ENCODE peak calls at places on chromosomes 12 and 14, in six cellular contexts. One of them, this sample, is unnamed.

GRCh38 chr12:88251798-88252197 is 109.7 kb downstream of the TMTC3 start:
- DNase-seq in endothelial cell: no peak
- DNase-seq in effector CD4-positive, alpha-beta T cell: no peak
- DNase-seq in AG08396: no peak
- DNase-seq in midbrain: no peak
- DNase-seq in neural progenitor cell: no peak
- DNase-seq in this sample: no peak

GRCh38 chr12:11949738-11950403 is 120.9 kb upstream of the BCL2L14 start:
- DNase-seq in endothelial cell: no peak
- DNase-seq in effector CD4-positive, alpha-beta T cell: no peak
- DNase-seq in AG08396: no peak
- DNase-seq in midbrain: peak
- DNase-seq in neural progenitor cell: no peak
- DNase-seq in this sample: no peak

GRCh38 chr12:65810036-65810435 is 14.2 kb upstream of the HMGA2 start:
- DNase-seq in endothelial cell: no peak
- DNase-seq in effector CD4-positive, alpha-beta T cell: no peak
- DNase-seq in AG08396: peak
- DNase-seq in midbrain: no peak
- DNase-seq in neural progenitor cell: no peak
- DNase-seq in this sample: no peak

GRCh38 chr12:71581206-71581605 is 82.4 kb downstream of the ZFC3H1 start:
- DNase-seq in endothelial cell: no peak
- DNase-seq in effector CD4-positive, alpha-beta T cell: no peak
- DNase-seq in AG08396: no peak
- DNase-seq in midbrain: no peak
- DNase-seq in neural progenitor cell: no peak
- DNase-seq in this sample: no peak

GRCh38 chr12:98371419-98371818 is 144.0 kb upstream of the TMPO start:
- DNase-seq in endothelial cell: no peak
- DNase-seq in effector CD4-positive, alpha-beta T cell: no peak
- DNase-seq in AG08396: no peak
- DNase-seq in midbrain: no peak
- DNase-seq in neural progenitor cell: no peak
- DNase-seq in this sample: no peak

GRCh38 chr12:118853634-118854033 is 127.7 kb upstream of the SRRM4 start:
- DNase-seq in endothelial cell: peak
- DNase-seq in effector CD4-positive, alpha-beta T cell: no peak
- DNase-seq in AG08396: no peak
- DNase-seq in midbrain: peak
- DNase-seq in neural progenitor cell: peak
- DNase-seq in this sample: no peak

GRCh38 chr14:104473649-104474574 is 105.7 kb upstream of the C14orf180 start:
- DNase-seq in endothelial cell: no peak
- DNase-seq in effector CD4-positive, alpha-beta T cell: no peak
- DNase-seq in AG08396: no peak
- DNase-seq in midbrain: no peak
- DNase-seq in neural progenitor cell: no peak
- DNase-seq in this sample: no peak

GRCh38 chr12:16612647-16613046 is 6.7 kb upstream of the LMO3 start:
- DNase-seq in endothelial cell: no peak
- DNase-seq in effector CD4-positive, alpha-beta T cell: no peak
- DNase-seq in AG08396: no peak
- DNase-seq in midbrain: no peak
- DNase-seq in neural progenitor cell: no peak
- DNase-seq in this sample: no peak

GRCh38 chr14:61368061-61368710 is 46.8 kb downstream of the PRKCH start:
- DNase-seq in endothelial cell: no peak
- DNase-seq in effector CD4-positive, alpha-beta T cell: no peak
- DNase-seq in AG08396: no peak
- DNase-seq in midbrain: no peak
- DNase-seq in neural progenitor cell: peak
- DNase-seq in this sample: no peak

GRCh38 chr12:91985002-91985767 is 160.5 kb downstream of the BTG1 start:
- DNase-seq in endothelial cell: no peak
- DNase-seq in effector CD4-positive, alpha-beta T cell: no peak
- DNase-seq in AG08396: peak
- DNase-seq in midbrain: peak
- DNase-seq in neural progenitor cell: no peak
- DNase-seq in this sample: no peak

GRCh38 chr14:28057286-28058011 is 709.1 kb upstream of the FOXG1 start:
- DNase-seq in endothelial cell: no peak
- DNase-seq in effector CD4-positive, alpha-beta T cell: no peak
- DNase-seq in AG08396: no peak
- DNase-seq in midbrain: peak
- DNase-seq in neural progenitor cell: no peak
- DNase-seq in this sample: no peak

GRCh38 chr14:99277534-99277933 is 5.5 kb upstream of the BCL11B start:
- DNase-seq in endothelial cell: no peak
- DNase-seq in effector CD4-positive, alpha-beta T cell: no peak
- DNase-seq in AG08396: no peak
- DNase-seq in midbrain: no peak
- DNase-seq in neural progenitor cell: no peak
- DNase-seq in this sample: no peak

GRCh38 chr12:94193623-94194022 is 45.2 kb downstream of the PLXNC1 start:
- DNase-seq in endothelial cell: no peak
- DNase-seq in effector CD4-positive, alpha-beta T cell: no peak
- DNase-seq in AG08396: no peak
- DNase-seq in midbrain: no peak
- DNase-seq in neural progenitor cell: no peak
- DNase-seq in this sample: no peak

GRCh38 chr12:108410689-108411088 is 71.6 kb upstream of the CMKLR1 start:
- DNase-seq in endothelial cell: no peak
- DNase-seq in effector CD4-positive, alpha-beta T cell: no peak
- DNase-seq in AG08396: no peak
- DNase-seq in midbrain: no peak
- DNase-seq in neural progenitor cell: no peak
- DNase-seq in this sample: no peak

GRCh38 chr14:20631821-20632389 is 9.6 kb downstream of the OR6S1 start:
- DNase-seq in endothelial cell: peak
- DNase-seq in effector CD4-positive, alpha-beta T cell: no peak
- DNase-seq in AG08396: peak
- DNase-seq in midbrain: peak
- DNase-seq in neural progenitor cell: peak
- DNase-seq in this sample: no peak

GRCh38 chr12:130463818-130464663 is 126.4 kb downstream of the PIWIL1 start:
- DNase-seq in endothelial cell: no peak
- DNase-seq in effector CD4-positive, alpha-beta T cell: no peak
- DNase-seq in AG08396: no peak
- DNase-seq in midbrain: no peak
- DNase-seq in neural progenitor cell: no peak
- DNase-seq in this sample: no peak

GRCh38 chr12:48973992-48974673 is 2.6 kb upstream of the WNT10B start:
- DNase-seq in endothelial cell: peak
- DNase-seq in effector CD4-positive, alpha-beta T cell: peak
- DNase-seq in AG08396: no peak
- DNase-seq in midbrain: no peak
- DNase-seq in neural progenitor cell: peak
- DNase-seq in this sample: no peak

GRCh38 chr12:71194657-71195056 is 36.9 kb upstream of the TSPAN8 start:
- DNase-seq in endothelial cell: no peak
- DNase-seq in effector CD4-positive, alpha-beta T cell: no peak
- DNase-seq in AG08396: no peak
- DNase-seq in midbrain: no peak
- DNase-seq in neural progenitor cell: no peak
- DNase-seq in this sample: no peak

GRCh38 chr14:105067140-105067968 is 2.1 kb upstream of the GPR132 start:
- DNase-seq in endothelial cell: no peak
- DNase-seq in effector CD4-positive, alpha-beta T cell: peak
- DNase-seq in AG08396: peak
- DNase-seq in midbrain: no peak
- DNase-seq in neural progenitor cell: no peak
- DNase-seq in this sample: no peak

GRCh38 chr12:126069549-126070165 is 1004.4 kb downstream of the AACS start:
- DNase-seq in endothelial cell: peak
- DNase-seq in effector CD4-positive, alpha-beta T cell: no peak
- DNase-seq in AG08396: peak
- DNase-seq in midbrain: no peak
- DNase-seq in neural progenitor cell: peak
- DNase-seq in this sample: peak

GRCh38 chr12:20493924-20494323 is 125.6 kb downstream of the PDE3A start:
- DNase-seq in endothelial cell: no peak
- DNase-seq in effector CD4-positive, alpha-beta T cell: no peak
- DNase-seq in AG08396: no peak
- DNase-seq in midbrain: no peak
- DNase-seq in neural progenitor cell: no peak
- DNase-seq in this sample: no peak

GRCh38 chr12:106074706-106075392 is 63.9 kb downstream of the NUAK1 start:
- DNase-seq in endothelial cell: no peak
- DNase-seq in effector CD4-positive, alpha-beta T cell: no peak
- DNase-seq in AG08396: peak
- DNase-seq in midbrain: no peak
- DNase-seq in neural progenitor cell: peak
- DNase-seq in this sample: no peak

GRCh38 chr12:91009319-91009950 is 4.7 kb upstream of the EPYC start:
- DNase-seq in endothelial cell: no peak
- DNase-seq in effector CD4-positive, alpha-beta T cell: no peak
- DNase-seq in AG08396: no peak
- DNase-seq in midbrain: no peak
- DNase-seq in neural progenitor cell: no peak
- DNase-seq in this sample: no peak

GRCh38 chr12:49962861-49963765 is 1.4 kb downstream of the AQP5 start:
- DNase-seq in endothelial cell: no peak
- DNase-seq in effector CD4-positive, alpha-beta T cell: no peak
- DNase-seq in AG08396: no peak
- DNase-seq in midbrain: no peak
- DNase-seq in neural progenitor cell: peak
- DNase-seq in this sample: no peak

GRCh38 chr12:99282086-99282485 is 365.5 kb upstream of the GARIN6 start:
- DNase-seq in endothelial cell: no peak
- DNase-seq in effector CD4-positive, alpha-beta T cell: no peak
- DNase-seq in AG08396: no peak
- DNase-seq in midbrain: no peak
- DNase-seq in neural progenitor cell: no peak
- DNase-seq in this sample: no peak

GRCh38 chr14:24438198-24439095 is 4.1 kb downstream of the SDR39U1 start:
- DNase-seq in endothelial cell: no peak
- DNase-seq in effector CD4-positive, alpha-beta T cell: no peak
- DNase-seq in AG08396: no peak
- DNase-seq in midbrain: no peak
- DNase-seq in neural progenitor cell: no peak
- DNase-seq in this sample: no peak

GRCh38 chr12:97194551-97194950 is 268.1 kb upstream of the RMST start:
- DNase-seq in endothelial cell: no peak
- DNase-seq in effector CD4-positive, alpha-beta T cell: no peak
- DNase-seq in AG08396: no peak
- DNase-seq in midbrain: no peak
- DNase-seq in neural progenitor cell: no peak
- DNase-seq in this sample: no peak

GRCh38 chr12:26768611-26769603 is 64.1 kb downstream of the ITPR2 start:
- DNase-seq in endothelial cell: no peak
- DNase-seq in effector CD4-positive, alpha-beta T cell: no peak
- DNase-seq in AG08396: no peak
- DNase-seq in midbrain: no peak
- DNase-seq in neural progenitor cell: no peak
- DNase-seq in this sample: no peak

GRCh38 chr14:75226755-75227544 is 50.5 kb upstream of the TMED10 start:
- DNase-seq in endothelial cell: no peak
- DNase-seq in effector CD4-positive, alpha-beta T cell: no peak
- DNase-seq in AG08396: no peak
- DNase-seq in midbrain: no peak
- DNase-seq in neural progenitor cell: no peak
- DNase-seq in this sample: no peak

GRCh38 chr14:71551291-71551955 is 380.8 kb upstream of the RGS6 start:
- DNase-seq in endothelial cell: no peak
- DNase-seq in effector CD4-positive, alpha-beta T cell: no peak
- DNase-seq in AG08396: peak
- DNase-seq in midbrain: no peak
- DNase-seq in neural progenitor cell: no peak
- DNase-seq in this sample: no peak

GRCh38 chr14:35687335-35687939 is 121.7 kb downstream of the RALGAPA1 start:
- DNase-seq in endothelial cell: peak
- DNase-seq in effector CD4-positive, alpha-beta T cell: no peak
- DNase-seq in AG08396: peak
- DNase-seq in midbrain: peak
- DNase-seq in neural progenitor cell: peak
- DNase-seq in this sample: no peak

GRCh38 chr12:68611094-68611818 is 557 bp downstream of the RAP1B start:
- DNase-seq in endothelial cell: peak
- DNase-seq in effector CD4-positive, alpha-beta T cell: peak
- DNase-seq in AG08396: peak
- DNase-seq in midbrain: peak
- DNase-seq in neural progenitor cell: peak
- DNase-seq in this sample: no peak

GRCh38 chr12:6183689-6184441 is 16.3 kb upstream of the CD9 start:
- DNase-seq in endothelial cell: no peak
- DNase-seq in effector CD4-positive, alpha-beta T cell: no peak
- DNase-seq in AG08396: no peak
- DNase-seq in midbrain: no peak
- DNase-seq in neural progenitor cell: no peak
- DNase-seq in this sample: no peak

GRCh38 chr14:37869633-37870032 is 274.2 kb downstream of the TTC6 start:
- DNase-seq in endothelial cell: no peak
- DNase-seq in effector CD4-positive, alpha-beta T cell: no peak
- DNase-seq in AG08396: no peak
- DNase-seq in midbrain: no peak
- DNase-seq in neural progenitor cell: no peak
- DNase-seq in this sample: no peak

This sample was measured in iPS DF 19.7.